ENCODE peak calls at places on chromosomes 11 and 22, in five cellular contexts. I is GM10248; L is stimulated activated CD4-positive, alpha-beta T cell treated with anti-CD3 and anti-CD28 coated beads, TNF-alpha, amount 100 ng/mL, for 4 hours; N is GM23248; U is pancreas. O is an unnamed sample.

GRCh38 chr11:119025978-119026766 is 4.5 kb downstream of the SLC37A4 start:
- DNase-seq in I (peak), L (no peak), N (no peak), U (no peak), O (no peak)

GRCh38 chr22:28021116-28021997 is 102.3 kb upstream of the PITPNB start:
- DNase-seq in I (no peak), L (no peak), N (no peak), U (no peak), O (no peak)

GRCh38 chr22:45671783-45672563 is at the start of gene ATXN10:
- DNase-seq in I (peak), L (peak), N (peak), U (peak), O (peak)

GRCh38 chr22:17281026-17281809 is 62.0 kb upstream of the ADA2 start:
- DNase-seq in I (no peak), L (no peak), N (no peak), U (no peak), O (no peak)

GRCh38 chr11:72573380-72573949 is 100.8 kb downstream of the PDE2A start:
- DNase-seq in I (peak), L (no peak), N (peak), U (no peak), O (no peak)

GRCh38 chr11:76237914-76238313 is 31.6 kb upstream of the WNT11 start:
- DNase-seq in I (no peak), L (no peak), N (peak), U (no peak), O (no peak)

GRCh38 chr22:40206561-40206960 is 28.8 kb downstream of the TNRC6B start:
- DNase-seq in I (no peak), L (no peak), N (no peak), U (no peak), O (no peak)

GRCh38 chr11:10575346-10575745 is 6.9 kb upstream of the LYVE1 start:
- DNase-seq in I (no peak), L (no peak), N (no peak), U (no peak), O (no peak)

GRCh38 chr11:69585385-69585784 is 55.6 kb upstream of the CCND1 start:
- DNase-seq in I (no peak), L (no peak), N (no peak), U (no peak), O (no peak)

GRCh38 chr22:32606181-32606580 is 131.6 kb downstream of the FBXO7 start:
- DNase-seq in I (no peak), L (no peak), N (no peak), U (no peak), O (no peak)

GRCh38 chr11:22780914-22781593 is 48.5 kb downstream of the SVIP start:
- DNase-seq in I (peak), L (no peak), N (no peak), U (no peak), O (no peak)

GRCh38 chr11:48172818-48173609 is 43.6 kb upstream of the OR4B1 start:
- DNase-seq in I (peak), L (peak), N (peak), U (peak), O (peak)

GRCh38 chr11:7595016-7595869 is 78.1 kb downstream of the CYB5R2 start:
- DNase-seq in I (no peak), L (no peak), N (peak), U (no peak), O (no peak)

GRCh38 chr11:2483426-2483825 is 38.6 kb downstream of the KCNQ1 start:
- DNase-seq in I (no peak), L (no peak), N (no peak), U (no peak), O (no peak)

GRCh38 chr22:42692239-42693054 is 28.2 kb downstream of the A4GALT start:
- DNase-seq in I (peak), L (no peak), N (no peak), U (no peak), O (no peak)

GRCh38 chr22:37426532-37427127 is 649 bp downstream of the ELFN2 start:
- DNase-seq in I (no peak), L (no peak), N (no peak), U (no peak), O (no peak)

GRCh38 chr11:45665206-45665932 is at the start of gene CHST1:
- DNase-seq in I (no peak), L (no peak), N (peak), U (peak), O (no peak)

GRCh38 chr11:45671246-45672171 is 6.1 kb upstream of the CHST1 start:
- DNase-seq in I (no peak), L (no peak), N (no peak), U (peak), O (no peak)

GRCh38 chr11:6979365-6979764 is 40.8 kb downstream of the ZNF214 start:
- DNase-seq in I (no peak), L (no peak), N (peak), U (no peak), O (no peak)

GRCh38 chr11:60858731-60859464 is 3.1 kb upstream of the PTGDR2 start:
- DNase-seq in I (no peak), L (no peak), N (no peak), U (no peak), O (no peak)

GRCh38 chr22:17707526-17707925 is 66.7 kb downstream of the BID start:
- DNase-seq in I (no peak), L (no peak), N (peak), U (no peak), O (no peak)

GRCh38 chr11:126318642-126319373 is 14.9 kb downstream of the DCPS start:
- DNase-seq in I (peak), L (no peak), N (peak), U (no peak), O (no peak)

GRCh38 chr11:117411736-117412135 is 84.1 kb downstream of the CEP164 start:
- DNase-seq in I (no peak), L (no peak), N (no peak), U (no peak), O (no peak)

GRCh38 chr11:107564877-107565218 is 687 bp downstream of the ALKBH8 start:
- DNase-seq in I (no peak), L (no peak), N (no peak), U (no peak), O (no peak)

GRCh38 chr11:14041565-14041964 is 79.0 kb downstream of the SPON1 start:
- DNase-seq in I (no peak), L (no peak), N (no peak), U (no peak), O (no peak)

GRCh38 chr11:26599421-26599820 is 27.4 kb upstream of the MUC15 start:
- DNase-seq in I (no peak), L (no peak), N (peak), U (no peak), O (no peak)

GRCh38 chr22:45878051-45878764 is 98.8 kb downstream of the WNT7B start:
- DNase-seq in I (no peak), L (no peak), N (no peak), U (no peak), O (no peak)

GRCh38 chr11:44936527-44936926 is 14.2 kb downstream of the TP53I11 start:
- DNase-seq in I (peak), L (peak), N (peak), U (peak), O (peak)

GRCh38 chr11:127859941-127860354 is 727.4 kb downstream of the ETS1 start:
- DNase-seq in I (no peak), L (no peak), N (peak), U (no peak), O (no peak)

O was measured in stimulated activated naive CD4-positive, alpha-beta T cell treated with Interleukin-2 at 50 U/mL for 16 hours.